ENCODE peak calls at places on chromosomes 2 and 18, in seven cellular contexts. One of them, this sample, is unnamed.

GRCh38 chr2:119846021-119846420 is 86.3 kb downstream of the PTPN4 start:
- DNase-seq in neural progenitor cell: no peak
- DNase-seq in HCT116: no peak
- DNase-seq in CD8-positive, alpha-beta memory T cell: no peak
- DNase-seq in uterus: no peak
- DNase-seq in PC-9: no peak
- DNase-seq in cardiac muscle cell: no peak
- DNase-seq in this sample: no peak

GRCh38 chr2:96122391-96122790 is 6.0 kb upstream of the ADRA2B start:
- DNase-seq in neural progenitor cell: no peak
- DNase-seq in HCT116: no peak
- DNase-seq in CD8-positive, alpha-beta memory T cell: no peak
- DNase-seq in uterus: no peak
- DNase-seq in PC-9: no peak
- DNase-seq in cardiac muscle cell: no peak
- DNase-seq in this sample: no peak

GRCh38 chr2:168545439-168546082 is 89.5 kb downstream of the CERS6 start:
- DNase-seq in neural progenitor cell: peak
- DNase-seq in HCT116: peak
- DNase-seq in CD8-positive, alpha-beta memory T cell: no peak
- DNase-seq in uterus: peak
- DNase-seq in PC-9: peak
- DNase-seq in cardiac muscle cell: peak
- DNase-seq in this sample: no peak

GRCh38 chr2:241049739-241050623 is 51.6 kb downstream of the SNED1 start:
- DNase-seq in neural progenitor cell: peak
- DNase-seq in HCT116: no peak
- DNase-seq in CD8-positive, alpha-beta memory T cell: no peak
- DNase-seq in uterus: no peak
- DNase-seq in PC-9: no peak
- DNase-seq in cardiac muscle cell: peak
- DNase-seq in this sample: no peak

GRCh38 chr2:144131042-144131441 is 388.9 kb downstream of the ZEB2 start:
- DNase-seq in neural progenitor cell: no peak
- DNase-seq in HCT116: no peak
- DNase-seq in CD8-positive, alpha-beta memory T cell: no peak
- DNase-seq in uterus: no peak
- DNase-seq in PC-9: no peak
- DNase-seq in cardiac muscle cell: no peak
- DNase-seq in this sample: no peak

GRCh38 chr2:218429951-218430692 is 11.2 kb downstream of the VIL1 start:
- DNase-seq in neural progenitor cell: no peak
- DNase-seq in HCT116: no peak
- DNase-seq in CD8-positive, alpha-beta memory T cell: no peak
- DNase-seq in uterus: no peak
- DNase-seq in PC-9: no peak
- DNase-seq in cardiac muscle cell: peak
- DNase-seq in this sample: no peak

GRCh38 chr2:157692768-157693167 is 64.1 kb upstream of the ACVR1C start:
- DNase-seq in neural progenitor cell: no peak
- DNase-seq in HCT116: no peak
- DNase-seq in CD8-positive, alpha-beta memory T cell: no peak
- DNase-seq in uterus: no peak
- DNase-seq in PC-9: peak
- DNase-seq in cardiac muscle cell: peak
- DNase-seq in this sample: no peak

GRCh38 chr2:129255610-129256313 is 723.7 kb upstream of the RAB6C start:
- DNase-seq in neural progenitor cell: no peak
- DNase-seq in HCT116: no peak
- DNase-seq in CD8-positive, alpha-beta memory T cell: no peak
- DNase-seq in uterus: no peak
- DNase-seq in PC-9: no peak
- DNase-seq in cardiac muscle cell: no peak
- DNase-seq in this sample: no peak

GRCh38 chr2:193476171-193476800 is 1281.6 kb upstream of the TMEFF2 start:
- DNase-seq in neural progenitor cell: peak
- DNase-seq in HCT116: no peak
- DNase-seq in CD8-positive, alpha-beta memory T cell: no peak
- DNase-seq in uterus: no peak
- DNase-seq in PC-9: peak
- DNase-seq in cardiac muscle cell: no peak
- DNase-seq in this sample: no peak

GRCh38 chr18:55085557-55086285 is 126.5 kb upstream of the CCDC68 start:
- DNase-seq in neural progenitor cell: no peak
- DNase-seq in HCT116: no peak
- DNase-seq in CD8-positive, alpha-beta memory T cell: no peak
- DNase-seq in uterus: no peak
- DNase-seq in PC-9: no peak
- DNase-seq in cardiac muscle cell: no peak
- DNase-seq in this sample: no peak

GRCh38 chr2:25257032-25257455 is 84.7 kb downstream of the DNMT3A start:
- DNase-seq in neural progenitor cell: peak
- DNase-seq in HCT116: no peak
- DNase-seq in CD8-positive, alpha-beta memory T cell: no peak
- DNase-seq in uterus: no peak
- DNase-seq in PC-9: no peak
- DNase-seq in cardiac muscle cell: peak
- DNase-seq in this sample: no peak

GRCh38 chr2:43305537-43305936 is 79.1 kb upstream of the ZFP36L2 start:
- DNase-seq in neural progenitor cell: no peak
- DNase-seq in HCT116: no peak
- DNase-seq in CD8-positive, alpha-beta memory T cell: no peak
- DNase-seq in uterus: peak
- DNase-seq in PC-9: no peak
- DNase-seq in cardiac muscle cell: peak
- DNase-seq in this sample: peak

GRCh38 chr2:77169426-77169825 is 352.8 kb downstream of the LRRTM4 start:
- DNase-seq in neural progenitor cell: no peak
- DNase-seq in HCT116: no peak
- DNase-seq in CD8-positive, alpha-beta memory T cell: no peak
- DNase-seq in uterus: no peak
- DNase-seq in PC-9: no peak
- DNase-seq in cardiac muscle cell: no peak
- DNase-seq in this sample: no peak

GRCh38 chr2:121171625-121172119 is 113.3 kb downstream of the TFCP2L1 start:
- DNase-seq in neural progenitor cell: no peak
- DNase-seq in HCT116: no peak
- DNase-seq in CD8-positive, alpha-beta memory T cell: no peak
- DNase-seq in uterus: no peak
- DNase-seq in PC-9: no peak
- DNase-seq in cardiac muscle cell: peak
- DNase-seq in this sample: no peak

GRCh38 chr2:183536714-183537113 is 412.5 kb downstream of the NUP35 start:
- DNase-seq in neural progenitor cell: no peak
- DNase-seq in HCT116: no peak
- DNase-seq in CD8-positive, alpha-beta memory T cell: no peak
- DNase-seq in uterus: no peak
- DNase-seq in PC-9: no peak
- DNase-seq in cardiac muscle cell: no peak
- DNase-seq in this sample: no peak

GRCh38 chr2:147177449-147177848 is 667.4 kb upstream of the ACVR2A start:
- DNase-seq in neural progenitor cell: no peak
- DNase-seq in HCT116: no peak
- DNase-seq in CD8-positive, alpha-beta memory T cell: no peak
- DNase-seq in uterus: no peak
- DNase-seq in PC-9: peak
- DNase-seq in cardiac muscle cell: peak
- DNase-seq in this sample: no peak

GRCh38 chr2:170974304-170974993 is 45.4 kb downstream of the GORASP2 start:
- DNase-seq in neural progenitor cell: peak
- DNase-seq in HCT116: no peak
- DNase-seq in CD8-positive, alpha-beta memory T cell: no peak
- DNase-seq in uterus: no peak
- DNase-seq in PC-9: peak
- DNase-seq in cardiac muscle cell: peak
- DNase-seq in this sample: no peak

GRCh38 chr2:69026026-69026425 is 13.0 kb downstream of the ANTXR1 start:
- DNase-seq in neural progenitor cell: peak
- DNase-seq in HCT116: peak
- DNase-seq in CD8-positive, alpha-beta memory T cell: no peak
- DNase-seq in uterus: no peak
- DNase-seq in PC-9: no peak
- DNase-seq in cardiac muscle cell: peak
- DNase-seq in this sample: no peak

DNA sequence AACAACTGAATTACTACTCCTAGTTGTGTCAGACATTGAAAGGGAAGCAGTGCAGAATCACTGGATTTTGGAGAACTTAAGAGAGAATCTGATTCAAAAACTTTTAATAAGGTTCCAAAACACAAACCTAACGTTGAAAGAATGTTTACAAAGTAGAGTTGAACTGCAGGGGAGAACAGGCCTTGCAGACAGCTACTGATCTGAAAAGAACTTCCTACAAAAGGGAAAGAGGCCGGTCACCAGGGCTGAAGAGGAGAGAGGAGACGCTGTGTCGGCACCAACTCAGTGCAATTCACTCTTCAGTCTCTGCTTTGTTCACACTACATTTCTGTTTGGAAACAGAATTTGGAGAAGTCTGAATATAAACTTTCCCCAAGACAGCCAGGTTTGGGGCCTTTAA is 124.0 kb downstream of the GAREM1 start:
- DNase-seq in neural progenitor cell: peak
- DNase-seq in HCT116: no peak
- DNase-seq in CD8-positive, alpha-beta memory T cell: no peak
- DNase-seq in uterus: no peak
- DNase-seq in PC-9: no peak
- DNase-seq in cardiac muscle cell: peak
- DNase-seq in this sample: no peak
- H3K27ac ChIP-seq in neural progenitor cell: peak
- H3K27ac ChIP-seq in HCT116: no peak
- H3K27ac ChIP-seq in CD8-positive, alpha-beta memory T cell: no peak
- H3K27ac ChIP-seq in uterus: peak
- H3K27ac ChIP-seq in PC-9: no peak
- H3K27ac ChIP-seq in cardiac muscle cell: peak
- H3K27ac ChIP-seq in this sample: peak

GRCh38 chr2:62143696-62144095 is 52.2 kb upstream of the B3GNT2 start:
- DNase-seq in neural progenitor cell: no peak
- DNase-seq in HCT116: no peak
- DNase-seq in CD8-positive, alpha-beta memory T cell: no peak
- DNase-seq in uterus: no peak
- DNase-seq in PC-9: no peak
- DNase-seq in cardiac muscle cell: no peak
- DNase-seq in this sample: no peak
- H3K4me3 ChIP-seq in neural progenitor cell: no peak
- H3K4me3 ChIP-seq in HCT116: no peak
- H3K4me3 ChIP-seq in CD8-positive, alpha-beta memory T cell: no peak
- H3K4me3 ChIP-seq in uterus: no peak
- H3K4me3 ChIP-seq in PC-9: no peak
- H3K4me3 ChIP-seq in cardiac muscle cell: no peak
- H3K4me3 ChIP-seq in this sample: no peak

GRCh38 chr2:202613479-202613878 is 21.3 kb upstream of the FAM117B start:
- DNase-seq in neural progenitor cell: no peak
- DNase-seq in HCT116: no peak
- DNase-seq in CD8-positive, alpha-beta memory T cell: no peak
- DNase-seq in uterus: no peak
- DNase-seq in PC-9: no peak
- DNase-seq in cardiac muscle cell: no peak
- DNase-seq in this sample: no peak

GRCh38 chr2:202610367-202610766 is 24.4 kb upstream of the FAM117B start:
- DNase-seq in neural progenitor cell: no peak
- DNase-seq in HCT116: no peak
- DNase-seq in CD8-positive, alpha-beta memory T cell: no peak
- DNase-seq in uterus: no peak
- DNase-seq in PC-9: no peak
- DNase-seq in cardiac muscle cell: no peak
- DNase-seq in this sample: no peak

GRCh38 chr2:202608142-202608852 is 26.5 kb upstream of the FAM117B start:
- DNase-seq in neural progenitor cell: no peak
- DNase-seq in HCT116: no peak
- DNase-seq in CD8-positive, alpha-beta memory T cell: no peak
- DNase-seq in uterus: no peak
- DNase-seq in PC-9: no peak
- DNase-seq in cardiac muscle cell: no peak
- DNase-seq in this sample: no peak

GRCh38 chr2:202612145-202612544 is 22.6 kb upstream of the FAM117B start:
- DNase-seq in neural progenitor cell: no peak
- DNase-seq in HCT116: no peak
- DNase-seq in CD8-positive, alpha-beta memory T cell: no peak
- DNase-seq in uterus: no peak
- DNase-seq in PC-9: no peak
- DNase-seq in cardiac muscle cell: no peak
- DNase-seq in this sample: no peak

DNA sequence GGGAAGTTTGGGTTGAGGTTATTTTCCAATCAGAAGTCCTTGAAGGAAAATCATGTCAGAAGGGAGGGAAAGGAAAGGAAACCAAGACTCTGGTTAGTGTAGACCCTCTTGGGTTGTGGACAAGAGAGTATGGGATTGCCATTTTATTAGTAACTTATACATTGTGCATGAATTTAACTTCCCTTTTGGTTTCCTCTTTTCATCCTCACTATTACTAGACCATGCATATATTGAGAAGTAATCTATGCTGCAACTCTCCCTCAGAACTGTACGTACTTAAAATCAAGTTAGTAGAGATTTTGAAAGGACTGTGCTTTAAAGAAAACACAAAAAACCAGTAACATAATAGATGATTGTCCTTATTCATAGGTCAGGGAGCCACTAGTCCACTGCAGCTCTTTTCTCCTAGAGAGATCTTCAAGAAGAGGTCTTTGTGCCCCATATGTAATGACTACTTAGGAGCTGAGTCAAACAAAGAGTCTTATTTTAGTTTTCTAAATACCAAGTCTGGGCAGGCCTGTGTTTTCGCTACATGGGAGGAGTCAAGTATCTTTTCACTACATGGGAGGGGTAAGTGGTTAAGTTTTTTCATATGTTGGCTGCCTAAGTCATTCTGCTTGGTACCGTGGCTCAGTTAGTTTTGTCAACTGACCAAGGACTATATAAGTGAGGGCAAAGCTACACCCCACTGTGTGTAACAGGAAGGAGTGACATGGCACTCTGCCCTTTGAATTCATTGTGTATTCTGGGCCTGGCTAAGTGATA is 25.2 kb upstream of the FAM117B start:
- DNase-seq in neural progenitor cell: no peak
- DNase-seq in HCT116: no peak
- DNase-seq in CD8-positive, alpha-beta memory T cell: no peak
- DNase-seq in uterus: no peak
- DNase-seq in PC-9: no peak
- DNase-seq in cardiac muscle cell: no peak
- DNase-seq in this sample: no peak
- H3K27ac ChIP-seq in neural progenitor cell: no peak
- H3K27ac ChIP-seq in HCT116: no peak
- H3K27ac ChIP-seq in CD8-positive, alpha-beta memory T cell: no peak
- H3K27ac ChIP-seq in uterus: no peak
- H3K27ac ChIP-seq in PC-9: no peak
- H3K27ac ChIP-seq in cardiac muscle cell: no peak
- H3K27ac ChIP-seq in this sample: peak

DNA sequence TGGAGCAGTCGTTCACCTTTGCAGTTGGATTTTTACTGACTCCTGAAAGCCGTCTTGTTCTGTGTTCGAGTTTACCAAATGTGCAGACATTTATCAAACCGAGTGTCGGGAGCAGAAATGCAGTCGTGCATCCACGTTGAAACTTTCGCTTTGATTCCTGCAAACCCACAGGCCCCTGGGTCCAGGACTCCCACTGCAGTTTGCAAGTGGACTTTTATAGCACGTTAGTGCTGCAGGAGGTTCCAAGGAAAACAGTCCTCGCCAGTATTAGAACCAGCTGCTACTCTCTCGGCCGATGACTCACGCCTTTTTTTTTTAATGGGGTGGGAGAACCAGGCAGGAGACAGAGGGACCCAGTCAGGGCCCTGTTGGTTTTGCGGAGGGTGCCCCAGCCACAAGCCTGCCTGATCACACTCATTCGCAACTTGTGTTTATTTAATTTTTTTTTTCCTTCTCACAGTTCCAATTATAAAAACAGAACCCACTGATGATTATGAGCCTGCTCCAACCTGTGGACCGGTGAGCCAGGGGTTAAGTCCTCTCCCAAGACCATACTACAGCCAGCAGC is 90.1 kb downstream of the NFATC1 start:
- DNase-seq in neural progenitor cell: no peak
- DNase-seq in HCT116: no peak
- DNase-seq in CD8-positive, alpha-beta memory T cell: no peak
- DNase-seq in uterus: no peak
- DNase-seq in PC-9: no peak
- DNase-seq in cardiac muscle cell: peak
- DNase-seq in this sample: peak
- H3K4me3 ChIP-seq in neural progenitor cell: no peak
- H3K4me3 ChIP-seq in HCT116: no peak
- H3K4me3 ChIP-seq in CD8-positive, alpha-beta memory T cell: no peak
- H3K4me3 ChIP-seq in uterus: no peak
- H3K4me3 ChIP-seq in PC-9: no peak
- H3K4me3 ChIP-seq in cardiac muscle cell: no peak
- H3K4me3 ChIP-seq in this sample: peak

This sample was measured in left ventricle myocardium inferior.